ENCODE peak calls at places on chromosome 13, in seven cellular contexts. T is body of pancreas, H is tibial artery, Z is fibroblast of lung, N is breast epithelium, I is psoas muscle, J is heart right ventricle. E is an unnamed sample.

GRCh38 chr13:39105110-39105509 is 66.9 kb downstream of the NHLRC3 start:
- DNase-seq in H (no peak), J (no peak), T (no peak), N (no peak), I (no peak), Z (no peak), E (no peak)

GRCh38 chr13:34779171-34779570 is 162.9 kb upstream of the NBEA start:
- DNase-seq in Z (no peak), N (no peak), H (no peak), J (no peak), T (no peak), I (no peak), E (no peak)

GRCh38 chr13:35838356-35838755 is 292.8 kb downstream of the DCLK1 start:
- DNase-seq in Z (peak; percentile 96), N (no peak), H (no peak), T (no peak), J (no peak), I (no peak), E (peak; percentile 53)

GRCh38 chr13:93715866-93716265 is 489.3 kb downstream of the GPC6 start:
- DNase-seq in I (no peak), Z (no peak), N (no peak), H (no peak), J (no peak), T (no peak), E (no peak)

GRCh38 chr13:81293594-81294164 is 952.8 kb upstream of the SPRY2 start:
- DNase-seq in J (no peak), T (no peak), I (no peak), H (no peak), Z (no peak), N (no peak), E (no peak)

GRCh38 chr13:110442946-110443632 is 118.4 kb downstream of the RAB20 start:
- DNase-seq in T (no peak), N (no peak), H (no peak), I (no peak), J (no peak), Z (peak; percentile 52), E (no peak)

GRCh38 chr13:79405831-79406596 is at the start of gene RBM26:
- DNase-seq in H (peak; percentile 94), J (peak; percentile 92), T (peak; percentile 94), N (peak; percentile 87), Z (peak; percentile 90), I (peak; percentile 97), E (peak; percentile 62)

GRCh38 chr13:36414461-36414860 is 17.8 kb upstream of the CCNA1 start:
- DNase-seq in N (no peak), I (no peak), T (no peak), J (no peak), H (no peak), Z (no peak), E (no peak)

GRCh38 chr13:32267836-32268439 is 47.2 kb downstream of the ZAR1L start:
- DNase-seq in I (no peak), T (peak; percentile 41), J (no peak), H (no peak), N (no peak), Z (no peak), E (no peak)

GRCh38 chr13:50699874-50700663 is 143.4 kb downstream of the DLEU7 start:
- DNase-seq in T (no peak), J (no peak), H (no peak), I (no peak), N (no peak), Z (no peak), E (no peak)

GRCh38 chr13:42883771-42884170 is 102.4 kb downstream of the FAM216B start:
- DNase-seq in J (no peak), I (peak; percentile 60), T (peak; percentile 21), H (no peak), Z (peak; percentile 18), N (no peak), E (no peak)

GRCh38 chr13:104011505-104012270 is 945.5 kb upstream of the SLC10A2 start:
- DNase-seq in I (peak; percentile 61), N (no peak), T (peak; percentile 44), H (no peak), Z (peak; percentile 47), J (no peak), E (no peak)
- H3K4me3 ChIP-seq in I (peak overlapping the region; percentile 63), N (no peak overlapping the region), T (no peak overlapping the region), H (no peak overlapping the region), Z (no peak overlapping the region), J (peak overlapping the region; percentile 6), E (no peak overlapping the region)

GRCh38 chr13:45974500-45974899 is 78.0 kb downstream of the ZC3H13 start:
- DNase-seq in J (no peak), Z (no peak), I (no peak), H (no peak), T (no peak), N (no peak), E (no peak)
- H3K36me3 ChIP-seq in J (no peaks in the 10 kb centered on the region), Z (peaks cover 5% of the 10 kb centered on the region), I (peaks cover 84% of the 10 kb centered on the region), H (peaks cover 45% of the 10 kb centered on the region), T (no peaks in the 10 kb centered on the region), N (peaks cover 3% of the 10 kb centered on the region), E (peaks cover 9% of the 10 kb centered on the region)

GRCh38 chr13:73849292-73849691 is 284.9 kb downstream of the KLF12 start:
- DNase-seq in Z (peak; percentile 47), J (no peak), T (peak; percentile 6), I (no peak), N (no peak), H (no peak), E (no peak)
- TF ChIP-seq CTCF in Z (peak; percentile 46), J (peak; percentile 55), T (no peak), I (peak; percentile 29), N (no peak), H (no peak), E (peak; percentile 51)

GRCh38 chr13:48977973-48978372 is 2.3 kb downstream of the FNDC3A start:
- DNase-seq in I (no peak), N (no peak), Z (peak; percentile 67), J (no peak), H (no peak), T (no peak), E (no peak)
- H3K4me3 ChIP-seq in I (peak overlapping the region; percentile 96), N (peak overlapping the region; percentile 92), Z (peak overlapping the region; percentile 87), J (peak overlapping the region; percentile 93), H (peak overlapping the region; percentile 84), T (peak overlapping the region; percentile 94), E (peak overlapping the region; percentile 90)

GRCh38 chr13:113991676-113992179 is 17.9 kb upstream of the C13orf46 start:
- DNase-seq in J (no peak), N (no peak), Z (no peak), T (no peak), I (no peak), H (no peak), E (no peak)
- H3K36me3 ChIP-seq in J (no peaks in the 10 kb centered on the region), N (no peaks in the 10 kb centered on the region), Z (peaks cover 25% of the 10 kb centered on the region), T (no peaks in the 10 kb centered on the region), I (peaks cover 40% of the 10 kb centered on the region), H (peaks cover 20% of the 10 kb centered on the region), E (peaks cover 37% of the 10 kb centered on the region)

GRCh38 chr13:112689498-112690241 is at the start of gene ATP11A:
- DNase-seq in N (peak; percentile 77), H (peak; percentile 86), I (peak; percentile 96), Z (peak; percentile 92), J (peak; percentile 96), T (peak; percentile 95), E (peak; percentile 50)
- TF ChIP-seq CTCF in N (no peak), H (no peak), I (no peak), Z (no peak), J (peak; percentile 35), T (peak; percentile 33), E (no peak)

E was measured in BJ.